ENCODE peak calls at places on chromosomes 16 and 17, in four cellular contexts. F is AG04449, S is fibroblast of pulmonary artery, P is endodermal cell. G is an unnamed sample.

GRCh38 chr16:27769561-27770222 is 219.7 kb downstream of the KATNIP start:
- DNase-seq in S (peak; percentile 59), F (peak; percentile 17), P (no peak), G (no peak)

GRCh38 chr16:86611517-86611840 is 33.1 kb downstream of the FOXL1 start:
- DNase-seq in P (no peak), F (no peak), S (peak; percentile 90), G (no peak)

GRCh38 chr17:41329279-41329925 is 13.9 kb upstream of the KRTAP17-1 start:
- DNase-seq in F (no peak), P (peak; percentile 94), S (peak; percentile 47), G (no peak)

GRCh38 chr17:4806770-4807533 is at the start of gene PLD2:
- DNase-seq in P (peak; percentile 97), F (no peak), S (peak; percentile 70), G (peak; percentile 100)

GRCh38 chr16:80655751-80656150 is 115.0 kb downstream of the DYNLRB2 start:
- DNase-seq in P (no peak), S (no peak), F (no peak), G (no peak)

GRCh38 chr17:16384557-16384956 is 3.7 kb downstream of the UBB start:
- DNase-seq in P (no peak), S (no peak), F (no peak), G (no peak)

GRCh38 chr17:21164226-21165019 is 37.7 kb downstream of the DHRS7B start:
- DNase-seq in S (no peak), P (no peak), F (no peak), G (no peak)

GRCh38 chr17:43713494-43714162 is 45.0 kb downstream of the SOST start:
- DNase-seq in P (peak; percentile 82), S (peak; percentile 26), F (no peak), G (no peak)

DNA sequence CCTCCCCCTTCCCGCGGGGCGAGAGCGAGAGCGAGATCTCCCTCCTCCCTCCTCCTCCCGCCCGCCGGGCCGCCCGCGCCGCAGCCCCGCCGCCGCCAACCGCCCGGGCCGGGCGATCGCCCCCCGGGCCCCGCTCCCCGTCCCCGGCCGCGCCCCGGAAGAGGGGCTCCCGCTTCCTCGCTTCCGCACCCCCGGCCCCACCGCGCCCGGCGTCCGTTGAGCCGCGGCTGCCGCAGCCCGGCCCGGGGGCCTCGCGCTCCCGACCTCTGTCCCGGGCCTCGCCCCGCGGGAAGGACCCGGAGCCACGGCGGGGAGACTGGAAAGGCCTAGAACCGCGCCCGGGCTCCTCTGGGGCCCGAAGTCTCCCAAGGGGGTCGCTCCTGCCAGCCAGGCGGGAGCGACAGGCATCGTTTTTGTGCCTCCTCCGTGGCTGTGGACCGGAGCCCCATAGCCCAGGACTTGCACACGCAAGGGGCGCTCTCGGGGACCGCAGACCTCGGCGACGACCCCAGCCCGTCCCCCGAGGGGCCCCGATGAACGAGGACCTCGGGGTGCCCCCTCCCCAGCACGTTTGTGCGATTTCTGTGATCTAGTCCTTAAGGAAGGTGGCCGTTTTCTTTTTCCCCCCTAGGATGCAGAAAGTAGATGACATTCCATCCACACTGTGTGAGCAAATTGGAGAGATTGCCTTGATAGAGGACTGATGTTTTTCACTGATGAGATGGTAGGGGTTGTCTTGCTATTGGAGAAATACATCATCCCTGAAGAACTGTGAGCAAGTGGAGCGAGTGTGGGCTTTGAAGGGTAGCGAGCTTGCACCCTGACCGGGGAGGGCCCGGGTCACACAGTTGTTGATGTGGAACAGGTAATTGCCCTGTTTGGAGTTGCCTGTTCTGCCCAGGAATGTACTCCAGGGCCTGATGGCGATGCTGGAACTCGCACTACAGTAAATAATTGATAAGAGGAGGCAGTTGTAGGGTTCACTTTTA is 610 bp downstream of the BANP start:
- DNase-seq in S (no peak), F (no peak), P (peak; percentile 46), G (no peak)
- TF ChIP-seq CTCF in S (no peak), F (peak; percentile 19), P (peak; percentile 51), G (no peak)

GRCh38 chr17:50799582-50799981 is 32.3 kb upstream of the ANKRD40CL start:
- DNase-seq in F (no peak), P (peak; percentile 72), S (no peak), G (peak; percentile 35)

GRCh38 chr17:50794361-50794760 is 27.0 kb upstream of the ANKRD40CL start:
- DNase-seq in F (no peak), S (no peak), P (no peak), G (no peak)

GRCh38 chr17:50800196-50800700 is 32.9 kb upstream of the ANKRD40CL start:
- DNase-seq in P (no peak), S (no peak), F (no peak), G (peak; percentile 47)

GRCh38 chr17:50802609-50803571 is 32.5 kb upstream of the WFIKKN2 start:
- DNase-seq in F (no peak), S (no peak), P (no peak), G (no peak)

GRCh38 chr17:50798424-50799344 is 31.4 kb upstream of the ANKRD40CL start:
- DNase-seq in F (no peak), S (no peak), P (peak; percentile 70), G (no peak)
- TF ChIP-seq CTCF in F (no peak), S (no peak), P (no peak), G (no peak)

DNA sequence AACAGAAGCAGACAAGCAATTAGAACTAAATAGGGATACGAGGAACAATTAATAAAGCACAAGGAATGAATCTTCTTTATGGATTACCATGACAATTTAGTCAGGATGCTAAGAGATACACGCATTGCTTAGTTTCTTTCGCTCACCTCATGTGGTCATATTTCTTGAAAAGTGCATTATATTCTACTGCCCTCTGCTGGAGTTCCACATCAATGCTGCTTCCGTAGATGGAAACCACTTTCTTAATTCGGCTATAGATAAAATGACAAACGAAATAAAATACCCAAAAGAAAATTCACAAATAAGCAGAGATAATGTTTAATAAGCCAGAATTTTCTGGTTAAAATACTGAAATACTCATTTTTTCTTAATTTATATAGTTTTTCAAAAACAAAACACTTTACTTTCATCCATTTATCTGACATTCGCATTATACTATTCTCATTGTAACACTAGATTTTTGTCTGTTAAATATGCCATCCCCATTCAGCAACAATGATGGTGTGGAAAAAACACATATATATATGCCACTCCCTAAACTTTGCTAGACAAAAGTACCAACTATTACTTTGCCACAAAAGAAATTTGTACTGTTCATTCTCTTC is 22.0 kb upstream of the PHLPP2 start:
- DNase-seq in S (peak; percentile 64), P (no peak), F (no peak), G (no peak)
- TF ChIP-seq CTCF in S (peak; percentile 77), P (peak; percentile 86), F (peak; percentile 52), G (peak; percentile 86)

DNA sequence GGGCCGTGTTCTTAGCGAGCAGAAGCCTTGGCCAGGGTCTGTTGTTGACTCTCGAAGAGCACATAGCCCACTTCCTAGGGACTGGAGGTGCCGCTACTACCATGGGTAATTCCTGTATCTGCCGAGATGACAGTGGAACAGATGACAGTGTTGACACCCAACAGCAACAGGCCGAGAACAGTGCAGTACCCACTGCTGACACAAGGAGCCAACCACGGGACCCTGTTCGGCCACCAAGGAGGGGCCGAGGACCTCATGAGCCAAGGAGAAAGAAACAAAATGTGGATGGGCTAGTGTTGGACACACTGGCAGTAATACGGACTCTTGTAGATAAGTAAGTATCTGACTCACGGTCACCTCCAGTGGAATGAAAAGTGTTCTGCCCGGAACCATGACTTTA is 18.5 kb downstream of the RSPRY1 start:
- DNase-seq in S (no peak), F (no peak), P (peak; percentile 76), G (no peak)
- TF ChIP-seq CTCF in S (no peak), F (no peak), P (peak; percentile 62), G (no peak)

G was measured in D721Med.